ENCODE peak calls at places on chromosome 17, in five cellular contexts. N is stimulated activated CD8-positive, alpha-beta memory T cell treated with anti-CD3 and anti-CD28 coated beads, Interleukin-2, amount 100 ng/mL, for 48 hours; F is H7; E is fibroblast of mammary gland; S is WTC11. A is an unnamed sample.

GRCh38 chr17:4938670-4939553 is 934 bp downstream of the SLC25A11 start:
- DNase-seq in F (peak; percentile 37), S (no peak), N (no peak), E (no peak), A (no peak)

GRCh38 chr17:45768000-45768399 is 16.1 kb upstream of the CRHR1 start:
- DNase-seq in S (peak; percentile 51), N (no peak), F (peak; percentile 74), E (no peak), A (no peak)

GRCh38 chr17:68600123-68600880 is 865 bp downstream of the FAM20A start:
- DNase-seq in F (peak; percentile 87), S (peak; percentile 81), N (no peak), E (no peak), A (peak; percentile 29)

GRCh38 chr17:77132411-77133086 is 8.2 kb upstream of the SEC14L1 start:
- DNase-seq in N (no peak), F (no peak), S (no peak), E (peak; percentile 32), A (no peak)

GRCh38 chr17:13420294-13421277 is 181.1 kb downstream of the HS3ST3A1 start:
- DNase-seq in S (no peak), F (no peak), E (peak; percentile 95), N (no peak), A (peak; percentile 72)

GRCh38 chr17:62966426-62967110 is 533 bp downstream of the TANC2 start:
- DNase-seq in F (peak; percentile 64), S (peak; percentile 44), E (peak; percentile 38), N (no peak), A (no peak)

GRCh38 chr17:77140878-77141767 is at the start of gene SEC14L1:
- DNase-seq in F (peak; percentile 88), N (no peak), E (peak; percentile 33), S (peak; percentile 50), A (peak; percentile 47)

GRCh38 chr17:50186661-50187402 is 14.6 kb downstream of the COL1A1 start:
- DNase-seq in S (no peak), N (no peak), F (no peak), E (peak; percentile 72), A (peak; percentile 76)

GRCh38 chr17:17911003-17911613 is 61.1 kb downstream of the TOM1L2 start:
- DNase-seq in F (no peak), E (no peak), S (no peak), N (no peak), A (no peak)

GRCh38 chr17:67323445-67323844 is 42.9 kb downstream of the PSMD12 start:
- DNase-seq in N (no peak), F (no peak), S (no peak), E (no peak), A (no peak)

GRCh38 chr17:43614560-43614959 is 47.2 kb downstream of the MEOX1 start:
- DNase-seq in E (no peak), S (no peak), N (no peak), F (no peak), A (no peak)

GRCh38 chr17:1229354-1229890 is 40.8 kb upstream of the BHLHA9 start:
- DNase-seq in F (peak; percentile 90), E (no peak), N (peak; percentile 23), S (peak; percentile 31), A (peak; percentile 16)

GRCh38 chr17:57927048-57927723 is 28.0 kb downstream of the CUEDC1 start:
- DNase-seq in N (no peak), F (peak; percentile 79), E (peak; percentile 78), S (no peak), A (peak; percentile 83)

GRCh38 chr17:17313350-17313991 is 10.3 kb downstream of the NT5M start:
- DNase-seq in E (no peak), F (peak; percentile 90), N (peak; percentile 28), S (peak; percentile 79), A (peak; percentile 37)

GRCh38 chr17:82985973-82986372 is 93.4 kb upstream of the METRNL start:
- DNase-seq in F (peak; percentile 84), N (peak; percentile 37), E (peak; percentile 23), S (peak; percentile 49), A (peak; percentile 18)

GRCh38 chr17:68089881-68090280 is 54.3 kb downstream of the KPNA2 start:
- DNase-seq in F (no peak), E (peak; percentile 13), N (no peak), S (no peak), A (peak; percentile 56)

GRCh38 chr17:37067555-37068111 is 118.9 kb downstream of the AATF start:
- DNase-seq in F (peak; percentile 35), N (no peak), E (peak; percentile 85), S (no peak), A (peak; percentile 66)

A was measured in cardiac fibroblast.